ENCODE peak calls at places on chromosomes 5 and 9, in nine cellular contexts. L is activated CD4-positive, CD25-positive, alpha-beta regulatory T cell; B is pulmonary artery endothelial cell; D is HT1080; R is NCI-H345; M is putamen; Q is fibroblast of lung; E is astrocyte; X is HCT116. S is an unnamed sample.

GRCh38 chr5:179120421-179120861 is 60.3 kb downstream of the ZNF354C start:
- DNase-seq in B (no peak), Q (no peak), D (no peak), E (no peak), L (no peak), X (no peak), M (no peak), R (no peak), S (no peak)

GRCh38 chr9:81826541-81826906 is 101.7 kb upstream of the SPATA31D4 start:
- DNase-seq in M (peak; percentile 98), B (no peak), Q (peak; percentile 64), R (peak; percentile 43), L (no peak), E (peak; percentile 65), X (no peak), D (no peak), S (no peak)

GRCh38 chr9:8724284-8725018 is 924.9 kb upstream of the DMAC1 start:
- DNase-seq in Q (no peak), L (no peak), B (no peak), M (no peak), X (no peak), R (no peak), D (no peak), E (no peak), S (no peak)

GRCh38 chr5:170105643-170106611 is at the start of gene FOXI1:
- DNase-seq in Q (no peak), M (no peak), X (no peak), E (no peak), L (no peak), R (no peak), B (no peak), D (no peak), S (no peak)

GRCh38 chr9:3337515-3337914 is 188.3 kb downstream of the RFX3 start:
- DNase-seq in E (peak; percentile 72), R (no peak), X (peak; percentile 22), Q (peak; percentile 80), D (peak; percentile 74), B (peak; percentile 57), L (no peak), M (no peak), S (no peak)

GRCh38 chr9:15824310-15824709 is 271.5 kb downstream of the CCDC171 start:
- DNase-seq in D (peak; percentile 56), R (no peak), B (no peak), E (no peak), Q (peak; percentile 7), M (no peak), X (peak; percentile 48), L (no peak), S (peak; percentile 69)

GRCh38 chr5:116454417-116454927 is 120.2 kb downstream of the SEMA6A start:
- DNase-seq in E (peak; percentile 97), Q (peak; percentile 96), B (no peak), R (no peak), M (peak; percentile 63), X (no peak), L (no peak), D (peak; percentile 82), S (no peak)

GRCh38 chr5:133032852-133033742 is 6.7 kb upstream of the ZCCHC10 start:
- DNase-seq in B (no peak), X (no peak), M (no peak), L (no peak), E (peak; percentile 20), D (no peak), R (no peak), Q (peak; percentile 47), S (no peak)

GRCh38 chr9:86580688-86581087 is 226.5 kb upstream of the TUT7 start:
- DNase-seq in Q (no peak), L (no peak), E (no peak), X (no peak), B (no peak), M (no peak), R (no peak), D (no peak), S (no peak)

GRCh38 chr5:22572941-22573340 is 280.2 kb downstream of the CDH12 start:
- DNase-seq in L (no peak), B (no peak), R (no peak), E (no peak), D (no peak), M (no peak), Q (no peak), X (no peak), S (no peak)

GRCh38 chr5:96816430-96816939 is 8.7 kb upstream of the ERAP1 start:
- DNase-seq in B (no peak), L (peak; percentile 18), R (no peak), Q (peak; percentile 18), X (no peak), E (no peak), M (no peak), D (peak; percentile 59), S (no peak)

GRCh38 chr9:34559616-34560546 is 29.6 kb downstream of the CNTFR start:
- DNase-seq in D (peak; percentile 54), Q (peak; percentile 52), X (no peak), M (no peak), B (no peak), E (peak; percentile 40), R (no peak), L (no peak), S (peak; percentile 32)

GRCh38 chr5:111863801-111864200 is 106.8 kb upstream of the NREP start:
- DNase-seq in R (no peak), B (no peak), D (peak; percentile 47), L (no peak), Q (peak; percentile 45), X (no peak), E (peak; percentile 31), M (no peak), S (peak; percentile 14)

GRCh38 chr9:109108318-109108717 is 11.4 kb downstream of the TMEM245 start:
- DNase-seq in R (peak; percentile 1), X (no peak), E (peak; percentile 70), M (no peak), D (peak; percentile 69), Q (peak; percentile 81), B (no peak), L (no peak), S (no peak)

GRCh38 chr5:40437452-40437861 is 242.3 kb upstream of the PTGER4 start:
- DNase-seq in M (no peak), Q (peak; percentile 69), L (no peak), E (peak; percentile 59), R (no peak), B (no peak), D (peak; percentile 91), X (no peak), S (peak; percentile 76)

GRCh38 chr5:57791875-57792274 is 309.3 kb upstream of the ACTBL2 start:
- DNase-seq in Q (no peak), M (no peak), X (no peak), B (no peak), L (no peak), D (no peak), E (no peak), R (no peak), S (no peak)

GRCh38 chr9:96691326-96691725 is 36.2 kb upstream of the PRXL2C start:
- DNase-seq in D (no peak), M (no peak), B (no peak), Q (no peak), L (no peak), X (no peak), R (no peak), E (no peak), S (no peak)

GRCh38 chr5:125856949-125857348 is 566.3 kb upstream of the GRAMD2B start:
- DNase-seq in E (no peak), M (no peak), B (no peak), L (no peak), X (no peak), Q (no peak), R (no peak), D (no peak), S (no peak)

GRCh38 chr9:37037137-37037743 is 3.2 kb upstream of the PAX5 start:
- DNase-seq in X (no peak), R (no peak), B (no peak), D (no peak), M (no peak), L (no peak), E (no peak), Q (no peak), S (no peak)

GRCh38 chr5:181167814-181168488 is 20.6 kb downstream of the OR2V2 start:
- DNase-seq in E (no peak), X (no peak), R (peak; percentile 47), Q (no peak), B (no peak), M (no peak), D (no peak), L (no peak), S (no peak)

GRCh38 chr9:136886610-136887597 is 588 bp downstream of the TRAF2 start:
- DNase-seq in Q (peak; percentile 6), D (no peak), R (peak; percentile 72), B (no peak), M (no peak), X (no peak), L (peak; percentile 82), E (no peak), S (peak; percentile 63)

GRCh38 chr9:22354699-22355384 is 91.8 kb upstream of the DMRTA1 start:
- DNase-seq in M (no peak), D (no peak), X (no peak), R (no peak), B (no peak), Q (peak; percentile 45), E (peak; percentile 45), L (no peak), S (no peak)

GRCh38 chr9:35690447-35691324 is 961 bp upstream of the TPM2 start:
- DNase-seq in B (peak; percentile 33), M (peak; percentile 19), Q (peak; percentile 83), E (peak; percentile 72), D (peak; percentile 61), L (no peak), X (no peak), R (peak; percentile 37), S (peak; percentile 67)

GRCh38 chr5:34923694-34924461 is 5.5 kb upstream of the DNAJC21 start:
- DNase-seq in D (peak; percentile 91), E (peak; percentile 85), M (peak; percentile 75), R (no peak), Q (peak; percentile 90), L (no peak), B (no peak), X (peak; percentile 74), S (peak; percentile 89)

GRCh38 chr9:121658166-121658565 is 6.7 kb downstream of the DAB2IP start:
- DNase-seq in L (no peak), M (no peak), E (no peak), D (no peak), R (no peak), Q (no peak), B (no peak), X (no peak), S (no peak)

GRCh38 chr5:96893342-96893741 is 17.0 kb downstream of the ERAP2 start:
- DNase-seq in X (no peak), R (no peak), D (peak; percentile 87), E (peak; percentile 88), L (no peak), M (no peak), Q (peak; percentile 91), B (peak; percentile 26), S (no peak)

GRCh38 chr9:35774907-35775635 is 16.3 kb upstream of the NPR2 start:
- DNase-seq in R (peak; percentile 35), E (no peak), Q (no peak), L (no peak), B (no peak), M (no peak), X (no peak), D (no peak), S (no peak)

GRCh38 chr5:147483961-147484707 is 25.7 kb downstream of the DPYSL3 start:
- DNase-seq in X (no peak), Q (peak; percentile 99), M (peak; percentile 7), L (no peak), R (peak; percentile 82), D (peak; percentile 57), B (peak; percentile 99), E (peak; percentile 99), S (no peak)

GRCh38 chr9:114390952-114391351 is 3.2 kb upstream of the AKNA start:
- DNase-seq in D (no peak), M (no peak), L (no peak), X (no peak), E (no peak), B (no peak), R (no peak), Q (no peak), S (no peak)

GRCh38 chr5:6365142-6365976 is 13.0 kb downstream of the MED10 start:
- DNase-seq in M (no peak), B (no peak), L (no peak), D (peak; percentile 78), E (peak; percentile 16), R (no peak), Q (peak; percentile 32), X (no peak), S (no peak)

GRCh38 chr5:35345222-35345621 is 114.9 kb upstream of the PRLR start:
- DNase-seq in D (peak; percentile 37), R (no peak), E (no peak), L (no peak), M (no peak), B (no peak), X (no peak), Q (no peak), S (peak; percentile 28)